ENCODE peak calls at places on chromosomes 16 and 17, in nine cellular contexts. B is T1000; S is CD8-positive, alpha-beta T cell; U is dorsolateral prefrontal cortex; I is cardiac muscle cell; O is activated gamma-delta T cell treated with Interleukin-2 at 50 U/mL for 16 hours; X is HS-27A; T is stimulated activated CD4-positive, alpha-beta T cell treated with anti-CD3 and anti-CD28 coated beads, Interleukin-1b, Interleukin-23, amount 100 ng/mL, for 4 hours; H is fibroblast of pulmonary artery. L is an unnamed sample.

GRCh38 chr16:55367301-55367745 is 43.3 kb downstream of the IRX6 start:
- DNase-seq in B (no peak), S (no peak), U (no peak), I (peak), O (no peak), X (no peak), T (no peak), H (no peak), L (no peak)

GRCh38 chr17:62101090-62101489 is 36.0 kb upstream of the MED13 start:
- DNase-seq in B (no peak), S (no peak), U (no peak), I (no peak), O (no peak), X (no peak), T (no peak), H (no peak), L (no peak)

GRCh38 chr17:2892305-2892971 is 96.2 kb downstream of the RAP1GAP2 start:
- DNase-seq in B (peak), S (no peak), U (peak), I (peak), O (no peak), X (peak), T (no peak), H (peak), L (no peak)

GRCh38 chr17:32664936-32665583 is 178.3 kb downstream of the CDK5R1 start:
- DNase-seq in B (no peak), S (no peak), U (no peak), I (no peak), O (no peak), X (no peak), T (no peak), H (no peak), L (no peak)

GRCh38 chr17:54967621-54968258 is 714 bp downstream of the COX11 start:
- DNase-seq in B (no peak), S (no peak), U (no peak), I (peak), O (no peak), X (peak), T (no peak), H (no peak), L (no peak)

GRCh38 chr17:71970312-71970711 is 150.5 kb upstream of the SOX9 start:
- DNase-seq in B (no peak), S (no peak), U (no peak), I (no peak), O (no peak), X (no peak), T (no peak), H (no peak), L (no peak)

GRCh38 chr17:80677214-80677756 is 132.6 kb downstream of the RPTOR start:
- DNase-seq in B (no peak), S (no peak), U (no peak), I (no peak), O (no peak), X (no peak), T (no peak), H (no peak), L (no peak)

GRCh38 chr17:34171245-34171818 is 83.8 kb upstream of the CCL2 start:
- DNase-seq in B (no peak), S (peak), U (peak), I (peak), O (peak), X (no peak), T (peak), H (peak), L (peak)

GRCh38 chr17:70278846-70279465 is 109.6 kb downstream of the KCNJ2 start:
- DNase-seq in B (no peak), S (no peak), U (no peak), I (no peak), O (no peak), X (no peak), T (no peak), H (no peak), L (no peak)

GRCh38 chr16:66923866-66924265 is 1.5 kb downstream of the RRAD start:
- DNase-seq in B (no peak), S (no peak), U (no peak), I (no peak), O (no peak), X (no peak), T (no peak), H (no peak), L (no peak)

L was measured in immature natural killer cell.